ENCODE peak calls at places on chromosomes 16 and 17, in nine cellular contexts. One of them, this sample, is unnamed.

GRCh38 chr16:19068237-19068815 is 912 bp downstream of the COQ7 start:
- DNase-seq in transverse colon: no peak
- DNase-seq in SK-N-SH: no peak
- DNase-seq in A549: no peak
- DNase-seq in K562: no peak
- DNase-seq in tibial nerve: no peak
- DNase-seq in stomach: no peak
- DNase-seq in ovary: no peak
- DNase-seq in suprapubic skin: peak
- DNase-seq in this sample: no peak

GRCh38 chr16:88965826-88966480 is 11.1 kb downstream of the CBFA2T3 start:
- DNase-seq in transverse colon: no peak
- DNase-seq in K562: no peak
- DNase-seq in suprapubic skin: no peak
- DNase-seq in A549: no peak
- DNase-seq in ovary: no peak
- DNase-seq in tibial nerve: no peak
- DNase-seq in SK-N-SH: no peak
- DNase-seq in stomach: no peak
- DNase-seq in this sample: no peak

GRCh38 chr17:62712011-62712615 is 84.6 kb downstream of the MRC2 start:
- DNase-seq in ovary: no peak
- DNase-seq in tibial nerve: no peak
- DNase-seq in suprapubic skin: no peak
- DNase-seq in K562: no peak
- DNase-seq in stomach: no peak
- DNase-seq in transverse colon: no peak
- DNase-seq in A549: no peak
- DNase-seq in SK-N-SH: no peak
- DNase-seq in this sample: peak

GRCh38 chr16:12767897-12768296 is 35.8 kb downstream of the CPPED1 start:
- DNase-seq in suprapubic skin: no peak
- DNase-seq in A549: no peak
- DNase-seq in transverse colon: no peak
- DNase-seq in stomach: no peak
- DNase-seq in ovary: no peak
- DNase-seq in tibial nerve: no peak
- DNase-seq in SK-N-SH: no peak
- DNase-seq in K562: no peak
- DNase-seq in this sample: no peak

GRCh38 chr17:16950488-16950887 is 21.4 kb downstream of the TNFRSF13B start:
- DNase-seq in suprapubic skin: no peak
- DNase-seq in SK-N-SH: no peak
- DNase-seq in stomach: peak
- DNase-seq in transverse colon: no peak
- DNase-seq in K562: no peak
- DNase-seq in tibial nerve: no peak
- DNase-seq in ovary: no peak
- DNase-seq in A549: no peak
- DNase-seq in this sample: peak

GRCh38 chr16:4082474-4083044 is 33.7 kb downstream of the ADCY9 start:
- DNase-seq in suprapubic skin: no peak
- DNase-seq in A549: no peak
- DNase-seq in tibial nerve: no peak
- DNase-seq in ovary: no peak
- DNase-seq in K562: no peak
- DNase-seq in SK-N-SH: no peak
- DNase-seq in stomach: no peak
- DNase-seq in transverse colon: no peak
- DNase-seq in this sample: no peak

GRCh38 chr17:48539177-48539576 is 5.7 kb downstream of the HOXB2 start:
- DNase-seq in ovary: no peak
- DNase-seq in tibial nerve: no peak
- DNase-seq in transverse colon: no peak
- DNase-seq in SK-N-SH: no peak
- DNase-seq in A549: no peak
- DNase-seq in stomach: no peak
- DNase-seq in suprapubic skin: no peak
- DNase-seq in K562: no peak
- DNase-seq in this sample: no peak

GRCh38 chr16:424623-425081 is 797 bp upstream of the RAB11FIP3 start:
- DNase-seq in transverse colon: peak
- DNase-seq in K562: no peak
- DNase-seq in tibial nerve: no peak
- DNase-seq in stomach: peak
- DNase-seq in ovary: peak
- DNase-seq in SK-N-SH: no peak
- DNase-seq in suprapubic skin: peak
- DNase-seq in A549: no peak
- DNase-seq in this sample: peak

GRCh38 chr17:49906511-49907136 is 58.8 kb upstream of the TAC4 start:
- DNase-seq in transverse colon: no peak
- DNase-seq in stomach: no peak
- DNase-seq in SK-N-SH: no peak
- DNase-seq in tibial nerve: no peak
- DNase-seq in ovary: no peak
- DNase-seq in K562: no peak
- DNase-seq in suprapubic skin: no peak
- DNase-seq in A549: no peak
- DNase-seq in this sample: no peak

GRCh38 chr17:49908782-49909714 is 59.9 kb upstream of the DLX4 start:
- DNase-seq in transverse colon: no peak
- DNase-seq in A549: no peak
- DNase-seq in K562: no peak
- DNase-seq in ovary: no peak
- DNase-seq in SK-N-SH: no peak
- DNase-seq in tibial nerve: no peak
- DNase-seq in suprapubic skin: no peak
- DNase-seq in stomach: no peak
- DNase-seq in this sample: no peak

GRCh38 chr17:49910094-49910857 is 58.7 kb upstream of the DLX4 start:
- DNase-seq in K562: peak
- DNase-seq in ovary: no peak
- DNase-seq in tibial nerve: no peak
- DNase-seq in SK-N-SH: peak
- DNase-seq in A549: peak
- DNase-seq in transverse colon: no peak
- DNase-seq in stomach: peak
- DNase-seq in suprapubic skin: no peak
- DNase-seq in this sample: no peak

GRCh38 chr17:49904904-49905303 is 57.0 kb upstream of the TAC4 start:
- DNase-seq in stomach: no peak
- DNase-seq in tibial nerve: no peak
- DNase-seq in transverse colon: no peak
- DNase-seq in K562: no peak
- DNase-seq in A549: no peak
- DNase-seq in suprapubic skin: no peak
- DNase-seq in SK-N-SH: no peak
- DNase-seq in ovary: no peak
- DNase-seq in this sample: no peak

GRCh38 chr17:49907279-49907678 is 59.4 kb upstream of the TAC4 start:
- DNase-seq in tibial nerve: no peak
- DNase-seq in transverse colon: no peak
- DNase-seq in A549: no peak
- DNase-seq in suprapubic skin: no peak
- DNase-seq in K562: no peak
- DNase-seq in ovary: no peak
- DNase-seq in stomach: no peak
- DNase-seq in SK-N-SH: no peak
- DNase-seq in this sample: no peak
- TF ChIP-seq EP300 in tibial nerve: no peak
- TF ChIP-seq EP300 in transverse colon: no peak
- TF ChIP-seq EP300 in A549: no peak
- TF ChIP-seq EP300 in suprapubic skin: no peak
- TF ChIP-seq EP300 in K562: no peak
- TF ChIP-seq EP300 in ovary: no peak
- TF ChIP-seq EP300 in stomach: no peak
- TF ChIP-seq EP300 in SK-N-SH: no peak
- TF ChIP-seq EP300 in this sample: no peak

GRCh38 chr17:44767493-44767892 is 8.7 kb downstream of the ADAM11 start:
- DNase-seq in stomach: no peak
- DNase-seq in ovary: no peak
- DNase-seq in SK-N-SH: no peak
- DNase-seq in A549: no peak
- DNase-seq in suprapubic skin: no peak
- DNase-seq in tibial nerve: no peak
- DNase-seq in K562: no peak
- DNase-seq in transverse colon: no peak
- DNase-seq in this sample: no peak

GRCh38 chr17:44763170-44763569 is 4.4 kb downstream of the ADAM11 start:
- DNase-seq in transverse colon: no peak
- DNase-seq in stomach: no peak
- DNase-seq in suprapubic skin: no peak
- DNase-seq in tibial nerve: no peak
- DNase-seq in ovary: no peak
- DNase-seq in SK-N-SH: no peak
- DNase-seq in A549: no peak
- DNase-seq in K562: no peak
- DNase-seq in this sample: no peak

GRCh38 chr17:44766409-44767038 is 7.7 kb downstream of the ADAM11 start:
- DNase-seq in tibial nerve: no peak
- DNase-seq in stomach: no peak
- DNase-seq in transverse colon: no peak
- DNase-seq in suprapubic skin: no peak
- DNase-seq in K562: no peak
- DNase-seq in A549: no peak
- DNase-seq in SK-N-SH: no peak
- DNase-seq in ovary: no peak
- DNase-seq in this sample: peak

GRCh38 chr17:44768505-44769142 is 9.8 kb downstream of the ADAM11 start:
- DNase-seq in ovary: no peak
- DNase-seq in transverse colon: no peak
- DNase-seq in tibial nerve: no peak
- DNase-seq in K562: no peak
- DNase-seq in suprapubic skin: no peak
- DNase-seq in stomach: no peak
- DNase-seq in SK-N-SH: no peak
- DNase-seq in A549: no peak
- DNase-seq in this sample: no peak

DNA sequence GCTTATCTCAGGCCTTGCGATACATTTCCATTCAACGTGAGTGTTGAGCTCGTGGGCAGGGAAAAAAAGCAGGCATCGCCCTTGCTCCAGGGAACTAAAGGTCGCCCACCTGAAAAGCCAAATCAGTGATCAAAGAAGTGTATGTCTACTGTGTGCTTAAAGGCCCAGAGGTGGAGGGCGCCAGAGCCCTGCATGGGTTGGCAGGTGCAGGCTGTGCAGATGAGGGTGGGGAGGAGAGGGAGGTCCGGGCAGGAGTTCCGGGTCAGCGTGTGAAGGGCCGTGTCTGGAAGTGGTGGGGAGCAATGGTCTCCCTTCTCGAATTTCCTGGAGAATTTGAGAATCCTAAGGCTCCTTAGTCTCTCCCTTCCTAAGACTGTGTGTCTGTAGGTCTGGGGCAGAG is 7.2 kb downstream of the ADAM11 start:
- DNase-seq in stomach: no peak
- DNase-seq in A549: no peak
- DNase-seq in suprapubic skin: no peak
- DNase-seq in K562: no peak
- DNase-seq in tibial nerve: no peak
- DNase-seq in transverse colon: no peak
- DNase-seq in SK-N-SH: no peak
- DNase-seq in ovary: no peak
- DNase-seq in this sample: no peak
- TF ChIP-seq EP300 in stomach: no peak
- TF ChIP-seq EP300 in A549: no peak
- TF ChIP-seq EP300 in suprapubic skin: no peak
- TF ChIP-seq EP300 in K562: no peak
- TF ChIP-seq EP300 in tibial nerve: no peak
- TF ChIP-seq EP300 in transverse colon: no peak
- TF ChIP-seq EP300 in SK-N-SH: no peak
- TF ChIP-seq EP300 in ovary: no peak
- TF ChIP-seq EP300 in this sample: no peak

GRCh38 chr17:69608808-69609494 is 194.5 kb downstream of the MAP2K6 start:
- DNase-seq in ovary: no peak
- DNase-seq in suprapubic skin: no peak
- DNase-seq in transverse colon: no peak
- DNase-seq in A549: no peak
- DNase-seq in SK-N-SH: no peak
- DNase-seq in stomach: no peak
- DNase-seq in K562: no peak
- DNase-seq in tibial nerve: no peak
- DNase-seq in this sample: no peak

GRCh38 chr17:69608114-69608513 is 193.6 kb downstream of the MAP2K6 start:
- DNase-seq in transverse colon: no peak
- DNase-seq in A549: no peak
- DNase-seq in stomach: no peak
- DNase-seq in SK-N-SH: no peak
- DNase-seq in ovary: no peak
- DNase-seq in suprapubic skin: no peak
- DNase-seq in K562: no peak
- DNase-seq in tibial nerve: no peak
- DNase-seq in this sample: no peak

GRCh38 chr17:69606142-69606800 is 191.8 kb downstream of the MAP2K6 start:
- DNase-seq in K562: no peak
- DNase-seq in A549: no peak
- DNase-seq in ovary: no peak
- DNase-seq in transverse colon: no peak
- DNase-seq in SK-N-SH: no peak
- DNase-seq in tibial nerve: no peak
- DNase-seq in suprapubic skin: no peak
- DNase-seq in stomach: no peak
- DNase-seq in this sample: no peak

GRCh38 chr17:69605571-69605970 is 191.1 kb downstream of the MAP2K6 start:
- DNase-seq in ovary: no peak
- DNase-seq in A549: no peak
- DNase-seq in K562: no peak
- DNase-seq in tibial nerve: no peak
- DNase-seq in SK-N-SH: no peak
- DNase-seq in transverse colon: no peak
- DNase-seq in stomach: no peak
- DNase-seq in suprapubic skin: no peak
- DNase-seq in this sample: no peak

DNA sequence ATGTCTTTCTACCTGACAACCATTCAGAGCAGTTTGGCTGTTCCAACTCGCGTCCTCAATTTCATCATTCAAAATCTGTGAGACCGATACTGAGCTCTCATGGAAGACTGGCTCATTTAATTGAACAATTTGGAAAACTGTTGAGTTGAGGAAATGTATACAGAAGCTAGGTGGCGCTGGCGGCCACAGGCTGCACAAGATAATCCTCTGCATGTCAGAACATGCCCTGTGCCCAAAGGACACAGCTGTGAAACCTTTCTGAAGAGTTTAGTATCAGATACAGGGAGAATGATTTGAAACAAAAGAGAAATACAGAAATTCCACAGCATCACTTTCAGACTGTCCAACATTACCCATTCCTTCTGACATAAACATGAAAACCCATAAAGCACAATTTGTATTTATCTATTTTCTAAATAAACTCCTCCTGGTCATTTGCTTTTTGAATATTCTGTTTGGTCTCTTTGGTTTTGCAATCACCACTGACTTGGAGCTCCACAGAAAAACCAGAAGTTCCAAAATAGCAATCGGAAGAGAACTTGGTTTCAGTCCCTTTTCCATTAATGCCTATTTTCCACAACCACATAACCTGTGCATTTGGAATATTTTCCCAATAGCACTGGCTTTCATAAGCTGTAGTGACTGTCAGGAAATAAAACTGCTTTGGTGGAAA is 192.8 kb downstream of the MAP2K6 start:
- DNase-seq in SK-N-SH: peak
- DNase-seq in suprapubic skin: peak
- DNase-seq in K562: peak
- DNase-seq in tibial nerve: peak
- DNase-seq in A549: peak
- DNase-seq in stomach: peak
- DNase-seq in ovary: peak
- DNase-seq in transverse colon: peak
- DNase-seq in this sample: peak
- TF ChIP-seq EP300 in SK-N-SH: peak
- TF ChIP-seq EP300 in suprapubic skin: no peak
- TF ChIP-seq EP300 in K562: no peak
- TF ChIP-seq EP300 in tibial nerve: no peak
- TF ChIP-seq EP300 in A549: no peak
- TF ChIP-seq EP300 in stomach: no peak
- TF ChIP-seq EP300 in ovary: no peak
- TF ChIP-seq EP300 in transverse colon: no peak
- TF ChIP-seq EP300 in this sample: no peak

DNA sequence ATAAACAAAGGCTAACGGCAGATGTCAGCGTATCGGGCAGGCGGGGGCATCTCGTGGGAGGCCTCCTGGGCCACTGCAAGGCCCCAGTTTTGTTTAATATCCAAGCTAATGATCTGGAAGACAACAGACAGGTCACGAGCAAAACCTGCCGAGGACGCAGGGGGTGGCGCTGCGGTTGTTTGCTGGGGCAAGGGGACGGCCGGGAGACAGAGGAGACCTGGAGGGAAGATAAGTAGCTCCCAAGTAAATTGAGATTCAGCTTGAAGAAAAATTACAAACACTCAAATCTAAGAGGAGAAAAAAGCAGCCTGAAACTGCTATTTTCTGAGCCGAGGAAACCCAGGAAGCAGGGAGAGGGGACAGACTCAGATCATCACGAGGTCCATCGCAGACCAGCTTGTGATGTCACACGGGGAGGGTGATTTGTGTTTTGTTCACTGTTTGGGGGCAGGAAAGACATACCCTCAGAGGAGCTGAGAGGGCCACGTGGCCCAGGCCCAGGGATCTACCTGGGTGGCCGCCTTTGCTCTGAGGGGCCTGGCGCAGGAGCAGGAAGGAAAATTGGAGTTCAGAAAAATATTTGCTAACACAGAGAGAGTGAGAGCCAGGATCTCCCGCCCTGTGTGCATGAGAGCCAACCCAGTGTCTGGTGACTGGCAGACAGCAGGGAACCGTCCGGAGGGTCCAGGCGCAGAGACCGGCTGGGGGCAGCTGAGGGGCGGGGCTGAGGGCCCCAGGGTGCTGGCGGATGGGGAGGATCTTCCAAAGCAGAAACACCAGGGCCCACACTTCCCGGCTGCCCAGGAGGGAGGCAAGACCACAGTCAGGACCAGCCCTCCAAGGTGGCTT is 52.9 kb downstream of the RBFOX3 start:
- DNase-seq in stomach: no peak
- DNase-seq in ovary: no peak
- DNase-seq in tibial nerve: no peak
- DNase-seq in SK-N-SH: no peak
- DNase-seq in transverse colon: no peak
- DNase-seq in suprapubic skin: no peak
- DNase-seq in K562: no peak
- DNase-seq in A549: no peak
- DNase-seq in this sample: peak
- TF ChIP-seq EP300 in stomach: no peak
- TF ChIP-seq EP300 in ovary: no peak
- TF ChIP-seq EP300 in tibial nerve: no peak
- TF ChIP-seq EP300 in SK-N-SH: no peak
- TF ChIP-seq EP300 in transverse colon: no peak
- TF ChIP-seq EP300 in suprapubic skin: no peak
- TF ChIP-seq EP300 in K562: no peak
- TF ChIP-seq EP300 in A549: no peak
- TF ChIP-seq EP300 in this sample: no peak

This sample was measured in sigmoid colon.